ENCODE peak calls at places on chromosomes 7 and 10, in nine cellular contexts. S is kidney tubule cell, C is Daoy, Z is ELR, G is cerebellar cortex, Y is GM12892, E is H9, J is GM23248, L is right cardiac atrium. B is an unnamed sample.

GRCh38 chr10:91756286-91756685 is 41.9 kb upstream of the TNKS2 start:
- DNase-seq in C (no peak), G (no peak), S (no peak), Y (no peak), J (peak), Z (peak), L (no peak), E (no peak), B (no peak)

GRCh38 chr10:89163265-89163995 is 43.7 kb downstream of the CH25H start:
- DNase-seq in S (no peak), Y (peak), C (no peak), Z (no peak), G (peak), E (no peak), J (peak), L (peak), B (peak)

GRCh38 chr7:136441835-136442234 is 426.6 kb upstream of the CHRM2 start:
- DNase-seq in Z (no peak), C (no peak), J (no peak), L (no peak), G (no peak), Y (no peak), S (no peak), E (no peak), B (no peak)

GRCh38 chr10:125160856-125161569 is 650 bp upstream of the CTBP2 start:
- DNase-seq in L (peak), G (peak), Z (peak), J (peak), S (peak), Y (no peak), C (peak), E (peak), B (peak)

GRCh38 chr10:79386637-79387465 is 39.6 kb downstream of the PPIF start:
- DNase-seq in S (no peak), J (no peak), G (no peak), Z (no peak), C (peak), L (peak), Y (peak), E (peak), B (no peak)

GRCh38 chr10:77943086-77943901 is 16.7 kb upstream of the DLG5 start:
- DNase-seq in Y (no peak), L (no peak), C (peak), S (peak), E (peak), G (peak), Z (peak), J (peak), B (no peak)

GRCh38 chr7:157539521-157539920 is 202.7 kb downstream of the DNAJB6 start:
- DNase-seq in Z (no peak), C (no peak), G (no peak), L (peak), S (no peak), E (no peak), Y (no peak), J (no peak), B (no peak)

GRCh38 chr10:35379226-35380137 is 43.2 kb downstream of the CCNY start:
- DNase-seq in Z (no peak), L (peak), S (peak), Y (no peak), J (peak), G (no peak), E (no peak), C (peak), B (peak)

GRCh38 chr7:88546808-88547207 is 212.7 kb upstream of the ZNF804B start:
- DNase-seq in E (peak), S (peak), J (peak), L (no peak), Y (no peak), G (peak), Z (peak), C (peak), B (peak)

GRCh38 chr7:95569720-95570119 is 26.6 kb downstream of the PDK4 start:
- DNase-seq in Z (no peak), L (no peak), E (no peak), S (no peak), G (no peak), Y (no peak), C (no peak), J (no peak), B (no peak)

GRCh38 chr10:29471483-29471859 is 163.3 kb downstream of the SVIL start:
- DNase-seq in L (no peak), G (no peak), C (peak), J (peak), E (no peak), S (peak), Y (no peak), Z (peak), B (no peak)

GRCh38 chr7:52107355-52107754 is 790.7 kb upstream of the COBL start:
- DNase-seq in J (no peak), E (peak), L (peak), C (no peak), Z (no peak), Y (no peak), G (no peak), S (no peak), B (no peak)

GRCh38 chr10:68406111-68406814 is 814 bp downstream of the RUFY2 start:
- DNase-seq in C (peak), E (peak), L (peak), Y (peak), G (peak), S (peak), J (peak), Z (peak), B (peak)

GRCh38 chr7:114047889-114048288 is 129.1 kb upstream of the PPP1R3A start:
- DNase-seq in E (no peak), L (no peak), Z (peak), S (peak), J (peak), C (peak), G (no peak), Y (no peak), B (no peak)

GRCh38 chr10:112963835-112964234 is 13.8 kb downstream of the TCF7L2 start:
- DNase-seq in E (no peak), J (peak), Z (peak), L (no peak), G (no peak), Y (no peak), S (peak), C (peak), B (no peak)

GRCh38 chr10:93481931-93482834 is at the start of gene MYOF:
- DNase-seq in Y (peak), Z (peak), S (peak), E (peak), C (peak), G (peak), J (peak), L (peak), B (peak)

GRCh38 chr7:76330245-76330644 is 27.8 kb downstream of the HSPB1 start:
- DNase-seq in G (no peak), J (no peak), S (no peak), L (no peak), Y (no peak), E (no peak), C (no peak), Z (no peak), B (no peak)

GRCh38 chr10:96339956-96340904 is 18.6 kb downstream of the OPALIN start:
- DNase-seq in S (peak), E (peak), Z (peak), J (peak), Y (no peak), L (peak), G (peak), C (peak), B (peak)

GRCh38 chr7:100130608-100131453 is 4.1 kb downstream of the MBLAC1 start:
- DNase-seq in Z (peak), E (peak), L (peak), G (peak), Y (no peak), S (peak), C (peak), J (peak), B (peak)

GRCh38 chr7:41508755-41509154 is 194.1 kb downstream of the INHBA start:
- DNase-seq in G (no peak), J (peak), S (no peak), Y (no peak), Z (peak), C (no peak), E (no peak), L (no peak), B (no peak)

GRCh38 chr7:143375298-143376034 is 5.7 kb upstream of the ZYX start:
- DNase-seq in Z (peak), Y (no peak), E (no peak), C (peak), L (no peak), J (peak), G (peak), S (peak), B (no peak)

GRCh38 chr10:122376364-122376961 is 2.0 kb downstream of the PLEKHA1 start:
- DNase-seq in Y (no peak), Z (no peak), G (no peak), J (peak), C (no peak), E (no peak), L (no peak), S (no peak), B (no peak)

GRCh38 chr7:2016021-2016631 is 216.6 kb downstream of the MAD1L1 start:
- DNase-seq in G (no peak), C (no peak), Z (no peak), E (peak), S (no peak), Y (no peak), L (peak), J (no peak), B (no peak)

GRCh38 chr7:111951027-111951426 is 255.2 kb downstream of the DOCK4 start:
- DNase-seq in S (no peak), E (no peak), J (no peak), G (no peak), Z (peak), Y (no peak), L (no peak), C (no peak), B (no peak)

GRCh38 chr7:80307251-80307856 is 172.7 kb downstream of the GNAI1 start:
- DNase-seq in Z (peak), Y (no peak), L (no peak), J (peak), G (no peak), C (no peak), E (no peak), S (peak), B (no peak)

GRCh38 chr7:76372984-76373833 is 14.4 kb upstream of the YWHAG start:
- DNase-seq in C (peak), J (peak), L (no peak), Y (no peak), G (no peak), Z (peak), S (peak), E (no peak), B (peak)

B was measured in testis.